ENCODE peak calls at places on chromosome 5, in nine cellular contexts. M is Karpas-422; F is OCI-LY7; N is heart left ventricle; C is Peyer's patch; G is testis; P is effector memory CD4-positive, alpha-beta T cell; R is GM23338; Y is uterus. X is an unnamed sample. For H3K36me3, the result is how much of the 10 kb centered on the place peaks cover.

GRCh38 chr5:14420136-14420808 is 161.3 kb upstream of the OTULINL start:
- DNase-seq in M (no peak), Y (no peak), N (no peak), R (no peak), F (no peak), C (no peak), G (no peak), P (no peak), X (no peak)

GRCh38 chr5:175878021-175878420 is 6.6 kb downstream of the CPLX2 start:
- DNase-seq in M (no peak), N (no peak), R (no peak), G (no peak), P (no peak), F (no peak), Y (no peak), C (no peak), X (no peak)

GRCh38 chr5:36040651-36041536 is 25.8 kb downstream of the UGT3A2 start:
- DNase-seq in C (no peak), G (no peak), Y (no peak), P (no peak), M (no peak), N (no peak), F (no peak), R (peak), X (no peak)

GRCh38 chr5:102716017-102716416 is 39.1 kb upstream of the PAM start:
- DNase-seq in Y (no peak), F (no peak), N (no peak), P (no peak), C (no peak), R (no peak), G (no peak), M (no peak), X (no peak)

GRCh38 chr5:74093501-74093993 is 467.6 kb downstream of the ARHGEF28 start:
- DNase-seq in R (no peak), P (no peak), G (no peak), C (no peak), M (no peak), Y (no peak), N (no peak), F (no peak), X (no peak)

GRCh38 chr5:151150484-151151262 is 6.9 kb downstream of the ANXA6 start:
- DNase-seq in P (peak), F (peak), Y (peak), C (no peak), M (peak), G (peak), R (no peak), N (no peak), X (no peak)

GRCh38 chr5:128966846-128967245 is 1.6 kb downstream of the SLC27A6 start:
- DNase-seq in P (no peak), M (no peak), F (no peak), R (no peak), C (no peak), N (no peak), G (no peak), Y (no peak), X (no peak)

GRCh38 chr5:5011151-5011550 is 129.0 kb upstream of the ADAMTS16 start:
- DNase-seq in R (no peak), F (no peak), N (no peak), G (no peak), Y (no peak), M (no peak), P (no peak), C (no peak), X (no peak)

GRCh38 chr5:73282383-73282782 is 109.4 kb downstream of the TMEM174 start:
- DNase-seq in M (no peak), C (no peak), F (no peak), N (no peak), Y (no peak), G (no peak), R (no peak), P (no peak), X (no peak)

GRCh38 chr5:177529247-177529901 is 12.6 kb upstream of the DDX41 start:
- DNase-seq in C (no peak), G (no peak), M (no peak), Y (no peak), F (no peak), N (no peak), R (no peak), P (no peak), X (no peak)

GRCh38 chr5:96809898-96810297 is 2.2 kb upstream of the ERAP1 start:
- DNase-seq in Y (no peak), C (no peak), F (no peak), G (peak), P (no peak), R (no peak), M (no peak), N (no peak), X (no peak)

GRCh38 chr5:131672791-131673190 is 37.8 kb upstream of the RAPGEF6 start:
- DNase-seq in N (no peak), M (no peak), R (no peak), F (no peak), P (no peak), Y (no peak), C (no peak), G (no peak), X (no peak)

GRCh38 chr5:43802119-43802518 is 199.1 kb downstream of the NNT start:
- DNase-seq in P (no peak), Y (no peak), M (no peak), C (no peak), G (no peak), R (no peak), N (no peak), F (no peak), X (peak)

GRCh38 chr5:170226138-170226435 is 6.7 kb upstream of the C5orf58 start:
- DNase-seq in G (no peak), P (no peak), C (no peak), R (no peak), F (no peak), M (no peak), Y (no peak), N (no peak), X (no peak)

GRCh38 chr5:73442960-73443627 is 5.5 kb downstream of the FOXD1 start:
- DNase-seq in N (no peak), F (no peak), P (no peak), C (no peak), G (no peak), M (no peak), R (no peak), Y (no peak), X (no peak)

GRCh38 chr5:141603912-141604311 is 14.9 kb downstream of the DIAPH1 start:
- DNase-seq in N (no peak), C (no peak), F (no peak), R (peak), M (no peak), G (no peak), P (no peak), Y (no peak), X (no peak)

GRCh38 chr5:73818357-73818756 is 192.4 kb downstream of the ARHGEF28 start:
- DNase-seq in R (no peak), C (no peak), N (no peak), P (no peak), M (no peak), G (no peak), F (no peak), Y (no peak), X (peak)

GRCh38 chr5:65722575-65723424 is 795 bp downstream of the NLN start:
- DNase-seq in F (peak), Y (peak), G (peak), C (no peak), R (peak), M (peak), P (no peak), N (no peak), X (no peak)

GRCh38 chr5:39716532-39716971 is 291.8 kb upstream of the DAB2 start:
- DNase-seq in N (no peak), Y (no peak), R (peak), M (peak), P (peak), C (no peak), F (peak), G (peak), X (no peak)

GRCh38 chr5:135934939-135935338 is 19.8 kb downstream of the LECT2 start:
- DNase-seq in N (no peak), F (no peak), P (no peak), R (no peak), M (no peak), G (no peak), Y (no peak), C (no peak), X (no peak)

GRCh38 chr5:141692533-141692888 is 10.5 kb upstream of the ARAP3 start:
- DNase-seq in N (no peak), Y (no peak), M (peak), G (no peak), P (no peak), C (no peak), F (no peak), R (peak), X (no peak)

GRCh38 chr5:178469975-178470692 is 120.1 kb downstream of the COL23A1 start:
- DNase-seq in F (no peak), R (no peak), C (no peak), N (no peak), P (no peak), Y (no peak), G (no peak), M (no peak), X (no peak)

GRCh38 chr5:59786271-59786805 is 107.2 kb downstream of the PDE4D start:
- DNase-seq in P (no peak), F (no peak), N (no peak), C (no peak), G (no peak), M (no peak), Y (no peak), R (no peak), X (peak)

GRCh38 chr5:87300744-87301143 is 33.1 kb downstream of the RASA1 start:
- DNase-seq in Y (no peak), G (no peak), C (no peak), R (no peak), P (no peak), F (no peak), N (no peak), M (no peak), X (peak)

GRCh38 chr5:62143268-62144229 is 162.5 kb upstream of the KIF2A start:
- DNase-seq in M (peak), N (no peak), F (peak), G (no peak), P (no peak), C (no peak), R (peak), Y (no peak), X (peak)

GRCh38 chr5:73726071-73726470 is 100.1 kb downstream of the ARHGEF28 start:
- DNase-seq in M (no peak), G (no peak), N (no peak), R (no peak), F (no peak), C (no peak), Y (no peak), P (no peak), X (no peak)

GRCh38 chr5:166068547-166069335 is 2222.7 kb upstream of the WWC1 start:
- DNase-seq in N (no peak), G (no peak), F (no peak), C (no peak), M (no peak), R (no peak), P (no peak), Y (no peak), X (no peak)

GRCh38 chr5:116583823-116584222 is 9.2 kb upstream of the SEMA6A start:
- DNase-seq in G (no peak), M (no peak), C (no peak), P (no peak), R (no peak), Y (no peak), F (no peak), N (no peak), X (no peak)

GRCh38 chr5:74332654-74333053 is 307.9 kb downstream of the ENC1 start:
- DNase-seq in F (no peak), M (no peak), Y (no peak), N (no peak), P (no peak), C (no peak), R (no peak), G (no peak), X (no peak)

GRCh38 chr5:175887463-175887862 is 16.1 kb downstream of the CPLX2 start:
- DNase-seq in N (no peak), Y (no peak), F (no peak), P (no peak), C (no peak), G (no peak), M (no peak), R (no peak), X (no peak)

GRCh38 chr5:66209794-66210193 is 65.7 kb downstream of the SREK1 start:
- DNase-seq in P (no peak), M (no peak), C (no peak), Y (no peak), G (peak), N (no peak), R (no peak), F (no peak), X (no peak)

GRCh38 chr5:158451203-158451982 is 592.4 kb upstream of the CLINT1 start:
- DNase-seq in N (no peak), F (no peak), G (no peak), R (no peak), Y (peak), P (no peak), M (peak), C (no peak), X (no peak)

GRCh38 chr5:32136342-32136741 is 37.8 kb downstream of the GOLPH3 start:
- DNase-seq in G (no peak), R (no peak), N (no peak), F (no peak), C (no peak), P (no peak), Y (no peak), M (no peak), X (no peak)

GRCh38 chr5:53820119-53820801 is 259.8 kb downstream of the NDUFS4 start:
- DNase-seq in M (no peak), G (no peak), P (no peak), N (no peak), Y (no peak), F (no peak), R (no peak), C (no peak), X (no peak)

GRCh38 chr5:40628428-40628827 is 51.3 kb upstream of the PTGER4 start:
- DNase-seq in Y (no peak), C (no peak), F (no peak), R (no peak), N (no peak), M (no peak), P (no peak), G (no peak), X (no peak)

GRCh38 chr5:151924564-151925395 is at the start of gene GLRA1:
- DNase-seq in F (peak), M (peak), P (peak), Y (peak), C (no peak), R (peak), G (peak), N (peak), X (no peak)

GRCh38 chr5:133801955-133802751 is 166.3 kb downstream of the C5orf15 start:
- DNase-seq in F (no peak), R (no peak), Y (no peak), N (peak), C (no peak), M (no peak), P (no peak), G (no peak), X (no peak)

GRCh38 chr5:156367602-156368001 is 40.6 kb downstream of the SGCD start:
- DNase-seq in R (peak), P (no peak), G (no peak), N (no peak), C (no peak), F (no peak), Y (no peak), M (no peak), X (peak)

GRCh38 chr5:127961764-127962148 is 121.8 kb upstream of the SLC12A2 start:
- DNase-seq in C (peak), G (no peak), M (no peak), R (no peak), P (no peak), Y (no peak), N (no peak), F (no peak), X (no peak)

GRCh38 chr5:179613460-179614071 is 9.9 kb downstream of the HNRNPH1 start:
- DNase-seq in C (peak), R (no peak), G (no peak), Y (no peak), F (no peak), P (peak), M (peak), N (no peak), X (no peak)
- H3K36me3 ChIP-seq in C (under half), R (half or more), G (under half), Y (under half), F (half or more), P (half or more), M (half or more), N (half or more), X (under half)

DNA sequence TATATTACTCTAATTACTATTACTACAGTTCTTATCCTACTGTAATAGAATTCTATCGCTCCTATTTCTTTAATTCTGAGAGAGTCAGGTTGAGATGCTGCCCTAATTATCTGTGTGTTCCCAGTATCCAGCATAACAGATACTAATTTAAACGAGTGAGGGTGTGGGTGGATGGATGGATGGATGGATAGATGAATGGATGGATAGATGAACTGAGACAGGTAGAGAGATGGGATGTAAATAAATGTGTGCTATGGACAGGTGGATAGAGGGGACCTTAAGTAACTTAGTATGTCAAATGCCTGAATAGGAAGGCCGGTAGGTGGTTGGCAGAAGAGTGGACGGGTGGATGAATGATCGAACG is 143.6 kb upstream of the ADRA1B start:
- DNase-seq in P (no peak), C (no peak), F (no peak), G (no peak), R (no peak), N (no peak), Y (no peak), M (no peak), X (no peak)
- H3K4me3 ChIP-seq in P (no peak), C (no peak), F (no peak), G (no peak), R (peak), N (peak), Y (no peak), M (no peak), X (peak)

GRCh38 chr5:72269411-72269780 is 50.6 kb downstream of the MRPS27 start:
- DNase-seq in Y (no peak), F (no peak), C (no peak), P (no peak), M (no peak), G (no peak), N (no peak), R (no peak), X (no peak)

GRCh38 chr5:72273547-72273946 is 46.5 kb downstream of the MRPS27 start:
- DNase-seq in C (no peak), M (no peak), N (no peak), P (no peak), G (no peak), Y (no peak), F (no peak), R (no peak), X (no peak)

GRCh38 chr5:72271696-72272095 is 48.3 kb downstream of the MRPS27 start:
- DNase-seq in N (no peak), M (no peak), R (no peak), P (no peak), C (no peak), Y (no peak), G (no peak), F (no peak), X (no peak)

GRCh38 chr5:72270037-72270436 is 50.0 kb downstream of the MRPS27 start:
- DNase-seq in Y (no peak), G (no peak), P (no peak), R (no peak), F (no peak), C (no peak), N (no peak), M (no peak), X (no peak)

DNA sequence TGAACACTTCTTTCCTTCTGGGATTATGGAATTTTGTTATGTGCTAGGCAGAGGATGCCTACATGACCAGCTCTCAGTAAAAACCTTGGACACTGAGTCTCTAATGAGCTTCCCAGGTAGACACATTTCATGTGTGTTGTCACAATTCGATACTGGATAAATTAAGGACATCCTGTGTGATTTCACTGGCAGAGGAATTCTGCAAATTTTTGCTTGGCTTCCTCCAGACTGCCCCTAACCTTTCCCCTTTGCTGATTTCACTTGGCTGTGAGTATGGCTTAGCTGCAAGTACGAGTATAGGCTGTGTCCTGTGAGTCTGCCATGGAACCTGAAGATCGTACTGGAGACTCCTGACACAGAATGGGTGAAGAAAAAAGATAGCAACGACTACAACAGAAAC is 47.6 kb downstream of the MRPS27 start:
- DNase-seq in G (no peak), C (no peak), P (no peak), N (no peak), M (no peak), F (no peak), Y (no peak), R (no peak), X (no peak)
- H3K36me3 ChIP-seq in G (under half), C (under half), P (under half), N (under half), M (under half), F (half or more), Y (under half), R (under half), X (under half)

GRCh38 chr5:143436871-143437270 is 33.4 kb upstream of the NR3C1 start:
- DNase-seq in C (no peak), F (no peak), Y (no peak), M (peak), R (no peak), N (no peak), G (no peak), P (no peak), X (no peak)

GRCh38 chr5:143432658-143433239 is 29.3 kb upstream of the NR3C1 start:
- DNase-seq in M (peak), C (no peak), G (no peak), Y (no peak), N (no peak), P (no peak), F (peak), R (no peak), X (peak)

GRCh38 chr5:143434261-143435206 is 31.0 kb upstream of the NR3C1 start:
- DNase-seq in P (peak), F (peak), R (no peak), G (no peak), N (no peak), Y (no peak), C (no peak), M (peak), X (no peak)

GRCh38 chr5:143433680-143434079 is 30.2 kb upstream of the NR3C1 start:
- DNase-seq in M (peak), G (no peak), R (no peak), Y (no peak), F (peak), P (no peak), N (no peak), C (no peak), X (no peak)

DNA sequence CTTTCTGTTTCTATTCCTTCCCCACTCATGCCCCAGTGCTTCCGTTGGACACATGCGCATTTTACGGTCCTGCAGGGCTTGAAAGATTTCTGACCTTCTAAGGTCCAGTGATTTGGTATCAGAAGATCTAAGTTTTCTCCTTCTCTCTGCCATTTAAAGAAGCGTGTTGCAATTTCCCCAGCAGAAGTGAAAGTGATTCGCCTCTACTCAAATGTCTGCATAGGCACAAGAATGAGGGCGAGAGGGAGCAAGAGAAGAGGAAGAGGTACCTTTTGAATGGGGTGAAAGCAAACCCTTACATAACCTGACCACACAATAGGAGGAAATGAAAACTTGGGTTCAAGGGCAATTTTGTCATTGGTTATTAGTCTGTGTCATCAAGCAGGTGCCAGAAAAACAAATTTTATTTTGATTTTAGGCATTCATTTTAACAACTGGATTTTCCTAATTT is 31.7 kb upstream of the NR3C1 start:
- DNase-seq in F (peak), R (no peak), P (peak), N (no peak), Y (no peak), G (peak), M (peak), C (no peak), X (no peak)
- H3K4me3 ChIP-seq in F (peak), R (no peak), P (peak), N (peak), Y (no peak), G (no peak), M (peak), C (peak), X (no peak)

GRCh38 chr5:180284161-180284560 is 7.7 kb downstream of the MAPK9 start:
- DNase-seq in F (no peak), Y (no peak), N (no peak), C (no peak), M (no peak), P (no peak), R (peak), G (no peak), X (no peak)
- H3K36me3 ChIP-seq in F (half or more), Y (under half), N (under half), C (under half), M (half or more), P (under half), R (under half), G (under half), X (under half)

X was measured in BJ.